ENCODE peak calls at places on chromosomes 12 and 14, in four cellular contexts. L, E, Y and N are unnamed samples.

GRCh38 chr12:112967306-112967705 is 11.0 kb upstream of the OAS2 start:
- DNase-seq in E (no peak), L (no peak), Y (no peak), N (no peak)

GRCh38 chr14:89013098-89013504 is 188.7 kb downstream of the TTC8 start:
- DNase-seq in Y (no peak), L (peak), E (peak), N (peak)

GRCh38 chr14:102928412-102929348 is 6.2 kb downstream of the AMN start:
- DNase-seq in E (no peak), L (peak), Y (no peak), N (no peak)

GRCh38 chr12:67705394-67706370 is 57.1 kb downstream of the DYRK2 start:
- DNase-seq in Y (peak), E (no peak), L (no peak), N (no peak)

GRCh38 chr12:8832500-8832899 is 10.1 kb downstream of the A2ML1 start:
- DNase-seq in E (no peak), Y (no peak), L (no peak), N (no peak)

GRCh38 chr12:84455598-84455997 is 457.0 kb downstream of the SLC6A15 start:
- DNase-seq in L (no peak), Y (peak), E (no peak), N (no peak)

GRCh38 chr14:69882915-69883314 is 3.7 kb downstream of the SMOC1 start:
- DNase-seq in L (no peak), E (no peak), Y (no peak), N (no peak)

GRCh38 chr12:58393152-58393551 is 451.8 kb downstream of the ATP23 start:
- DNase-seq in Y (no peak), E (no peak), L (no peak), N (no peak)

GRCh38 chr12:61956545-61956944 is 303.7 kb upstream of the USP15 start:
- DNase-seq in L (no peak), Y (no peak), E (no peak), N (no peak)

GRCh38 chr12:12693111-12693671 is 2.8 kb downstream of the GPR19 start:
- DNase-seq in E (no peak), L (no peak), Y (peak), N (no peak)

GRCh38 chr12:54126696-54127537 is 61.9 kb downstream of the SMUG1 start:
- DNase-seq in L (no peak), Y (peak), E (no peak), N (no peak)

GRCh38 chr14:102295301-102295700 is 9.7 kb downstream of the MOK start:
- DNase-seq in Y (peak), L (no peak), E (no peak), N (no peak)

GRCh38 chr14:101022121-101022520 is 118.6 kb upstream of the RTL1 start:
- DNase-seq in E (no peak), Y (no peak), L (no peak), N (no peak)

GRCh38 chr12:132357623-132358186 is 28.3 kb upstream of the GALNT9 start:
- DNase-seq in E (no peak), L (no peak), Y (no peak), N (no peak)

GRCh38 chr14:88553886-88554457 is 835 bp downstream of the PTPN21 start:
- DNase-seq in L (no peak), E (no peak), Y (no peak), N (no peak)

GRCh38 chr12:49763006-49763591 is 21.7 kb downstream of the TMBIM6 start:
- DNase-seq in Y (peak), E (peak), L (no peak), N (peak)

GRCh38 chr14:94675036-94675435 is 62.8 kb downstream of the SERPINA3 start:
- DNase-seq in E (no peak), L (no peak), Y (no peak), N (no peak)

GRCh38 chr14:63237791-63238190 is 33.5 kb downstream of the RHOJ start:
- DNase-seq in Y (no peak), E (no peak), L (no peak), N (no peak)

GRCh38 chr12:99529966-99530365 is 117.6 kb upstream of the GARIN6 start:
- DNase-seq in Y (no peak), E (no peak), L (no peak), N (no peak)

GRCh38 chr12:59408431-59408830 is 187.4 kb upstream of the SLC16A7 start:
- DNase-seq in L (no peak), Y (no peak), E (no peak), N (no peak)

GRCh38 chr12:64171715-64172114 is 50.4 kb downstream of the KICS2 start:
- DNase-seq in L (peak), Y (no peak), E (peak), N (no peak)

GRCh38 chr12:27193106-27193505 is 51.0 kb upstream of the STK38L start:
- DNase-seq in E (no peak), L (no peak), Y (no peak), N (no peak)

GRCh38 chr12:132524405-132524804 is 34.5 kb downstream of the FBRSL1 start:
- DNase-seq in Y (no peak), E (no peak), L (no peak), N (no peak)

GRCh38 chr14:85336257-85336656 is 193.7 kb upstream of the FLRT2 start:
- DNase-seq in Y (no peak), L (no peak), E (no peak), N (no peak)

GRCh38 chr14:28785096-28785952 is 18.7 kb downstream of the FOXG1 start:
- DNase-seq in L (no peak), Y (no peak), E (no peak), N (no peak)

GRCh38 chr12:106986135-106986534 is 811 bp downstream of the MTERF2 start:
- DNase-seq in E (no peak), Y (no peak), L (no peak), N (no peak)

GRCh38 chr12:47801170-47801903 is 18.4 kb downstream of the HDAC7 start:
- DNase-seq in E (no peak), L (no peak), Y (no peak), N (no peak)

GRCh38 chr14:39219075-39219499 is 14.6 kb upstream of the MIA2 start:
- DNase-seq in E (peak), Y (no peak), L (peak), N (no peak)

GRCh38 chr12:25852792-25853191 is 105.7 kb upstream of the RASSF8 start:
- DNase-seq in L (no peak), Y (no peak), E (no peak), N (no peak)

GRCh38 chr12:70561550-70561949 is 75.7 kb downstream of the PTPRB start:
- DNase-seq in L (no peak), E (peak), Y (no peak), N (peak)

GRCh38 chr12:108241961-108242360 is 97.2 kb downstream of the CMKLR1 start:
- DNase-seq in E (no peak), Y (no peak), L (no peak), N (peak)

GRCh38 chr14:54219281-54220121 is 177.3 kb upstream of the CDKN3 start:
- DNase-seq in L (no peak), Y (peak), E (no peak), N (no peak)

GRCh38 chr12:108828774-108829173 is 28.6 kb downstream of the SSH1 start:
- DNase-seq in E (no peak), Y (no peak), L (peak), N (no peak)

GRCh38 chr12:25840678-25841077 is 117.8 kb upstream of the RASSF8 start:
- DNase-seq in E (no peak), L (no peak), Y (no peak), N (no peak)

GRCh38 chr14:79028281-79028680 is 858.1 kb downstream of the NRXN3 start:
- DNase-seq in Y (no peak), E (no peak), L (no peak), N (no peak)

DNA sequence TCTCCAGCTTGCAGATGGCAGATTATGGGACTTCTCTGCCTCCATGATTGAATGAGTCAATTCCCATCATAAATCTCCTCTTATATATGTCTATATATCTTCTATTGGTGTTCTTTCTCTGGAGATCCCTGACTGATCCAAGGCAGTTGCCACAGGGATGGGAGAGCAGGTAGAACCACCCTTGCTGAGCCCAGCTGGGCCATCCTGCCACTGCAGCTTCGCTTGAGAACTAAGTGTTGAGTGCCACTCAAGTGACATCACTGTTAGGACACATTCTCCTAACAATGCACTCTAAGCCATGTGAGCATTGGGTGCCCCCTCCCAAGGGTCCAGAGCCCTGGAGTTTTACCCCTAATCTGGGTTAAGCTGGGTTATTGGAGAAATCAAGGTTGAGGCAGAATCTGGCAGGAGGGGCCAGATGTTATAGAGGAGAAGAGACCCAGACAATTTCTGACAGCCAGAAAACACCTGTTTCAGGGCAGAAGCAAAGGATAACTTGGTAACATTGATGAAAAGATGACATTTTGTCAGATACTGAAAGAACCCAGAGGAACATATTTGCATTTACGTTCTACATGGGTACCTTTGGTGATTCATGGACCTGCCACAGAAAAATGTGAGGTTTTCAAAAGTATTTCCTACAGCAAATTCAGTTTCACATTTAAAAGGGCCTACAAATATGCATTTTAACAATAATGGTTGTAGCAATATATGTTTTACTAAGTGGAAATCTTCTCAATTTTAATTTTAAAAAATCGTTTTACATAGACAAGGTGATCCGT is 57.2 kb upstream of the MAX start:
- DNase-seq in Y (no peak), L (no peak), E (no peak), N (no peak)
- TF ChIP-seq ELF1 in Y (no peak), L (no peak), E (no peak), N (no peak)

GRCh38 chr14:91420686-91421085 is 3.1 kb upstream of the CCDC88C start:
- DNase-seq in Y (no peak), E (peak), L (no peak), N (no peak)
- TF ChIP-seq ELF1 in Y (no peak), E (no peak), L (no peak), N (no peak)

GRCh38 chr12:76471579-76471978 is 88.0 kb downstream of the OSBPL8 start:
- DNase-seq in Y (no peak), E (no peak), L (no peak), N (no peak)

GRCh38 chr12:76464636-76465166 is 94.9 kb downstream of the OSBPL8 start:
- DNase-seq in Y (no peak), L (no peak), E (no peak), N (no peak)

GRCh38 chr12:76470028-76470939 is 89.3 kb downstream of the OSBPL8 start:
- DNase-seq in Y (peak), L (no peak), E (no peak), N (peak)
- TF ChIP-seq ELF1 in Y (no peak), L (no peak), E (no peak), N (no peak)

GRCh38 chr12:1528791-1529190 is 65.6 kb downstream of the FBXL14 start:
- DNase-seq in E (no peak), Y (no peak), L (no peak), N (no peak)
- TF ChIP-seq ELF1 in E (no peak), Y (no peak), L (no peak), N (no peak)

GRCh38 chr12:104735801-104736200 is 222.3 kb downstream of the SLC41A2 start:
- DNase-seq in L (no peak), E (no peak), Y (no peak), N (no peak)
- TF ChIP-seq ELF1 in L (no peak), E (no peak), Y (no peak), N (no peak)

DNA sequence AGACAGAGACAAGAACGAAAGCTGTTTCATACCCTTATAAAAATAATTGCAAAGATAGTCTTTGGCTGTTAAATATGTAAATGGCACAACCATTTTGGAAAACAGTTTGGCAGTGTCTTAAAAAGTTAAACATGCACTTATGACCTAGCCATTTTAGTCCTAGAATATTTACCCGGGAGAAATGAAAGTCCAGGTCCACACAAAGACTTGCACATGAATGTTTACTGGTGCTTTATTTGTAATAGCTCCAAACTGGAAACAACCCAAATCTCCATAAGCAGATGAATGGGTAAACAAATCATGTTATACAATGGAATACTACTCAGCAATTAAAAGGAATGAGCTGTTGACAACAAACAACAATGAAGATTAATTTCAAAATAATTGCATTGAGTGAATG is 380.4 kb downstream of the ETNK1 start:
- DNase-seq in L (no peak), E (no peak), Y (no peak), N (no peak)
- TF ChIP-seq ELF1 in L (no peak), E (no peak), Y (no peak), N (no peak)

DNA sequence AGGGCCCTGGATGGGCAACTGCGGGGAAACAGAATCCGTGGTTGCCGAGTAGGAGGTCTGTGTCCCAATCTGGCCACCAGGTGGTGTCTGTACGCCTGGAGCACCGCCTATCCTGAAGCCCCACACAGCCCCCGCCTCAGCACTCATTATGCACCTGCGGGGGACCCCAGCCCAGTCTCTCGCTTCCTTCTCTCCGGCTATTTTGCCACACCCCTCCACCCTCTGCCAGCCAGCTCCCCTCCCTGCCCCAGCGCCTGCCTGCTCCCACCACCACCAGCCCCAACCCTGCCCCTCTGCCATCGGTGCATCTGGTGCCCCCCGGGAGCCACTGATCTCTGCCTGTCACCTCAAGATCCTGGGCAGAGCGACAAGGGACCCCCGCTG is 2.2 kb upstream of the NXPH4 start:
- DNase-seq in L (no peak), Y (peak), E (peak), N (peak)
- TF ChIP-seq ELF1 in L (no peak), Y (no peak), E (no peak), N (peak)

GRCh38 chr14:105143451-105144230 is 24.9 kb downstream of the JAG2 start:
- DNase-seq in Y (peak), E (no peak), L (no peak), N (no peak)

GRCh38 chr14:105141486-105142281 is 26.9 kb downstream of the JAG2 start:
- DNase-seq in L (no peak), E (no peak), Y (no peak), N (no peak)

GRCh38 chr14:105144231-105144665 is 24.3 kb downstream of the JAG2 start:
- DNase-seq in E (no peak), L (no peak), Y (no peak), N (no peak)

GRCh38 chr14:105141026-105141425 is 27.6 kb downstream of the JAG2 start:
- DNase-seq in L (no peak), Y (no peak), E (no peak), N (no peak)

DNA sequence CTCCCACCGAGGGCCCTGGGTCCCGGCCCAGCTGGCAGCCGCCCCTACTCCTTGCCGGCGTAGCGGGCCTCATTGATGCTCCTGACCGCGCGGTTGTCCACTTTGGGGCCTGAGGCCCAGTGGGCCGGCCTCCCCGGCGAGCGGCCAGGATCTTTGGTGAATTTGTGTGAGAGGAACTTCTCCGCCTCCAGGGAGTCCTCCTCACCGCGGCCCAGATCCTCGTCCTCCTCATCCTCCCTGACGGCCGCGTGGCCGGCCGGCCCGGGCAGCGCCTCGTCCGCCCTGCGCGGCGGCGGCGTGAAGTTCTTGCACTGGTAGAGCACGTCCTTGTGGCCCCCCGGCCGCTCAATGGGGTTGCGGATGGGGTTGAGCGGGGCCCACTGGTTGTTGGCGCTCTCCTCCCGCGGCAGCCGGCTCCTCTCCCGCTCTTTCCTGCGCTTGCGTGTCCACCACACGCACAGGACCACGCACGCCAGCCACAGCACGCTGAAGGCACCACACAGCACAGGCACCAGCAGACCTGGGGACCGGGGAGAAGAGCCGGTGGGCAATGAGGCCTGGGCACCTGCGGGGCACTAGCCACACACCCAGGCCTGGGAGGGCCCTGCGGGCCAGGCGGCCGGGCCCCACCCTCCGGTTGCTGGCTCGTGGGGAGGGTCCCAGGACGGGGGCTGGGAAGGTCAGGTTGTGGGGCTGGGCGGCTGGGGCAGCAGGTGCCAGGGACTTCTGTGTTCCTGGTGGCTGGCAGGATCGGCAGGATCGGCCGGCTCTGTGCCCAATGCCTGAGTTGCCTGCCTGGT is 25.7 kb downstream of the JAG2 start:
- DNase-seq in Y (peak), E (no peak), L (no peak), N (no peak)
- TF ChIP-seq ELF1 in Y (no peak), E (no peak), L (no peak), N (no peak)

GRCh38 chr12:103886398-103886797 is 43.8 kb upstream of the HSP90B1 start:
- DNase-seq in Y (no peak), L (no peak), E (no peak), N (no peak)

GRCh38 chr12:103884316-103884715 is 43.3 kb upstream of the NT5DC3 start:
- DNase-seq in Y (peak), E (no peak), L (no peak), N (peak)

GRCh38 chr12:103882861-103883596 is 42.0 kb upstream of the NT5DC3 start:
- DNase-seq in L (no peak), E (no peak), Y (no peak), N (no peak)

GRCh38 chr12:103887738-103888137 is 42.5 kb upstream of the HSP90B1 start:
- DNase-seq in Y (no peak), L (no peak), E (no peak), N (no peak)
- TF ChIP-seq ELF1 in Y (no peak), L (no peak), E (no peak), N (no peak)

GRCh38 chr12:22443379-22444316 is 100.7 kb downstream of the C2CD5 start:
- DNase-seq in Y (peak), L (peak), E (peak), N (peak)

GRCh38 chr12:22447223-22447622 is 97.1 kb downstream of the C2CD5 start:
- DNase-seq in Y (peak), E (no peak), L (no peak), N (no peak)
- TF ChIP-seq ELF1 in Y (no peak), E (no peak), L (no peak), N (no peak)